ENCODE peak calls at places on chromosomes 11 and 22, in seven cellular contexts. One of them, this sample, is unnamed.

GRCh38 chr11:65439331-65440181 is 17.0 kb downstream of the NEAT1 start:
- DNase-seq in neural progenitor cell: no peak
- DNase-seq in CD4-positive, alpha-beta T cell: no peak
- DNase-seq in suprapubic skin: peak
- DNase-seq in GM20000: no peak
- DNase-seq in mesothelial cell of epicardium: no peak
- DNase-seq in astrocyte of the spinal cord: peak
- DNase-seq in this sample: no peak

GRCh38 chr11:117197516-117198456 is 1.4 kb upstream of the TAGLN start:
- DNase-seq in neural progenitor cell: peak
- DNase-seq in CD4-positive, alpha-beta T cell: no peak
- DNase-seq in suprapubic skin: no peak
- DNase-seq in GM20000: no peak
- DNase-seq in mesothelial cell of epicardium: no peak
- DNase-seq in astrocyte of the spinal cord: no peak
- DNase-seq in this sample: no peak

GRCh38 chr11:15150507-15150906 is 35.8 kb downstream of the INSC start:
- DNase-seq in neural progenitor cell: no peak
- DNase-seq in CD4-positive, alpha-beta T cell: no peak
- DNase-seq in suprapubic skin: no peak
- DNase-seq in GM20000: no peak
- DNase-seq in mesothelial cell of epicardium: no peak
- DNase-seq in astrocyte of the spinal cord: no peak
- DNase-seq in this sample: no peak

GRCh38 chr11:133047036-133047800 is 485.1 kb downstream of the OPCML start:
- DNase-seq in neural progenitor cell: no peak
- DNase-seq in CD4-positive, alpha-beta T cell: no peak
- DNase-seq in suprapubic skin: no peak
- DNase-seq in GM20000: no peak
- DNase-seq in mesothelial cell of epicardium: no peak
- DNase-seq in astrocyte of the spinal cord: no peak
- DNase-seq in this sample: no peak

GRCh38 chr11:38402063-38402462 is 1804.0 kb upstream of the RAG2 start:
- DNase-seq in neural progenitor cell: no peak
- DNase-seq in CD4-positive, alpha-beta T cell: no peak
- DNase-seq in suprapubic skin: no peak
- DNase-seq in GM20000: no peak
- DNase-seq in mesothelial cell of epicardium: no peak
- DNase-seq in astrocyte of the spinal cord: no peak
- DNase-seq in this sample: no peak

GRCh38 chr11:115741376-115741775 is 237.2 kb upstream of the CADM1 start:
- DNase-seq in neural progenitor cell: no peak
- DNase-seq in CD4-positive, alpha-beta T cell: no peak
- DNase-seq in suprapubic skin: no peak
- DNase-seq in GM20000: no peak
- DNase-seq in mesothelial cell of epicardium: no peak
- DNase-seq in astrocyte of the spinal cord: no peak
- DNase-seq in this sample: no peak

GRCh38 chr11:39365809-39366436 is 2093.5 kb downstream of the LRRC4C start:
- DNase-seq in neural progenitor cell: peak
- DNase-seq in CD4-positive, alpha-beta T cell: no peak
- DNase-seq in suprapubic skin: no peak
- DNase-seq in GM20000: no peak
- DNase-seq in mesothelial cell of epicardium: no peak
- DNase-seq in astrocyte of the spinal cord: peak
- DNase-seq in this sample: no peak

GRCh38 chr22:45968751-45969413 is 8.1 kb downstream of the WNT7B start:
- DNase-seq in neural progenitor cell: no peak
- DNase-seq in CD4-positive, alpha-beta T cell: no peak
- DNase-seq in suprapubic skin: no peak
- DNase-seq in GM20000: no peak
- DNase-seq in mesothelial cell of epicardium: no peak
- DNase-seq in astrocyte of the spinal cord: peak
- DNase-seq in this sample: no peak

GRCh38 chr22:35368386-35368785 is 12.5 kb upstream of the HMOX1 start:
- DNase-seq in neural progenitor cell: no peak
- DNase-seq in CD4-positive, alpha-beta T cell: no peak
- DNase-seq in suprapubic skin: no peak
- DNase-seq in GM20000: no peak
- DNase-seq in mesothelial cell of epicardium: no peak
- DNase-seq in astrocyte of the spinal cord: no peak
- DNase-seq in this sample: no peak

GRCh38 chr11:59029490-59029889 is 56.6 kb upstream of the GLYATL1B start:
- DNase-seq in neural progenitor cell: no peak
- DNase-seq in CD4-positive, alpha-beta T cell: no peak
- DNase-seq in suprapubic skin: no peak
- DNase-seq in GM20000: no peak
- DNase-seq in mesothelial cell of epicardium: no peak
- DNase-seq in astrocyte of the spinal cord: no peak
- DNase-seq in this sample: no peak

GRCh38 chr22:36769541-36769940 is 6.4 kb downstream of the IFT27 start:
- DNase-seq in neural progenitor cell: no peak
- DNase-seq in CD4-positive, alpha-beta T cell: no peak
- DNase-seq in suprapubic skin: peak
- DNase-seq in GM20000: no peak
- DNase-seq in mesothelial cell of epicardium: peak
- DNase-seq in astrocyte of the spinal cord: no peak
- DNase-seq in this sample: no peak

GRCh38 chr11:70007796-70008195 is 70.3 kb upstream of the ANO1 start:
- DNase-seq in neural progenitor cell: no peak
- DNase-seq in CD4-positive, alpha-beta T cell: no peak
- DNase-seq in suprapubic skin: no peak
- DNase-seq in GM20000: no peak
- DNase-seq in mesothelial cell of epicardium: no peak
- DNase-seq in astrocyte of the spinal cord: no peak
- DNase-seq in this sample: no peak

GRCh38 chr11:70322653-70323052 is 52.2 kb downstream of the PPFIA1 start:
- DNase-seq in neural progenitor cell: peak
- DNase-seq in CD4-positive, alpha-beta T cell: no peak
- DNase-seq in suprapubic skin: no peak
- DNase-seq in GM20000: no peak
- DNase-seq in mesothelial cell of epicardium: no peak
- DNase-seq in astrocyte of the spinal cord: no peak
- DNase-seq in this sample: no peak

GRCh38 chr11:3824714-3825472 is 15.9 kb downstream of the RHOG start:
- DNase-seq in neural progenitor cell: peak
- DNase-seq in CD4-positive, alpha-beta T cell: peak
- DNase-seq in suprapubic skin: no peak
- DNase-seq in GM20000: peak
- DNase-seq in mesothelial cell of epicardium: no peak
- DNase-seq in astrocyte of the spinal cord: no peak
- DNase-seq in this sample: peak

GRCh38 chr11:132715041-132715440 is 817.3 kb downstream of the OPCML start:
- DNase-seq in neural progenitor cell: no peak
- DNase-seq in CD4-positive, alpha-beta T cell: no peak
- DNase-seq in suprapubic skin: no peak
- DNase-seq in GM20000: no peak
- DNase-seq in mesothelial cell of epicardium: no peak
- DNase-seq in astrocyte of the spinal cord: no peak
- DNase-seq in this sample: no peak

GRCh38 chr22:45994516-45995404 is 17.8 kb upstream of the WNT7B start:
- DNase-seq in neural progenitor cell: peak
- DNase-seq in CD4-positive, alpha-beta T cell: peak
- DNase-seq in suprapubic skin: peak
- DNase-seq in GM20000: peak
- DNase-seq in mesothelial cell of epicardium: peak
- DNase-seq in astrocyte of the spinal cord: peak
- DNase-seq in this sample: peak

GRCh38 chr22:17706451-17706900 is 67.8 kb downstream of the BID start:
- DNase-seq in neural progenitor cell: no peak
- DNase-seq in CD4-positive, alpha-beta T cell: no peak
- DNase-seq in suprapubic skin: no peak
- DNase-seq in GM20000: peak
- DNase-seq in mesothelial cell of epicardium: no peak
- DNase-seq in astrocyte of the spinal cord: peak
- DNase-seq in this sample: peak

GRCh38 chr22:45885941-45886395 is 91.0 kb downstream of the WNT7B start:
- DNase-seq in neural progenitor cell: no peak
- DNase-seq in CD4-positive, alpha-beta T cell: no peak
- DNase-seq in suprapubic skin: peak
- DNase-seq in GM20000: no peak
- DNase-seq in mesothelial cell of epicardium: peak
- DNase-seq in astrocyte of the spinal cord: no peak
- DNase-seq in this sample: no peak

GRCh38 chr11:118152552-118153471 is at the start of gene SCN4B:
- DNase-seq in neural progenitor cell: peak
- DNase-seq in CD4-positive, alpha-beta T cell: no peak
- DNase-seq in suprapubic skin: no peak
- DNase-seq in GM20000: peak
- DNase-seq in mesothelial cell of epicardium: peak
- DNase-seq in astrocyte of the spinal cord: peak
- DNase-seq in this sample: peak

GRCh38 chr11:31493235-31493634 is 16.2 kb downstream of the IMMP1L start:
- DNase-seq in neural progenitor cell: no peak
- DNase-seq in CD4-positive, alpha-beta T cell: no peak
- DNase-seq in suprapubic skin: no peak
- DNase-seq in GM20000: no peak
- DNase-seq in mesothelial cell of epicardium: no peak
- DNase-seq in astrocyte of the spinal cord: no peak
- DNase-seq in this sample: no peak

GRCh38 chr22:42747701-42748513 is 27.2 kb upstream of the A4GALT start:
- DNase-seq in neural progenitor cell: peak
- DNase-seq in CD4-positive, alpha-beta T cell: no peak
- DNase-seq in suprapubic skin: no peak
- DNase-seq in GM20000: no peak
- DNase-seq in mesothelial cell of epicardium: no peak
- DNase-seq in astrocyte of the spinal cord: peak
- DNase-seq in this sample: no peak

DNA sequence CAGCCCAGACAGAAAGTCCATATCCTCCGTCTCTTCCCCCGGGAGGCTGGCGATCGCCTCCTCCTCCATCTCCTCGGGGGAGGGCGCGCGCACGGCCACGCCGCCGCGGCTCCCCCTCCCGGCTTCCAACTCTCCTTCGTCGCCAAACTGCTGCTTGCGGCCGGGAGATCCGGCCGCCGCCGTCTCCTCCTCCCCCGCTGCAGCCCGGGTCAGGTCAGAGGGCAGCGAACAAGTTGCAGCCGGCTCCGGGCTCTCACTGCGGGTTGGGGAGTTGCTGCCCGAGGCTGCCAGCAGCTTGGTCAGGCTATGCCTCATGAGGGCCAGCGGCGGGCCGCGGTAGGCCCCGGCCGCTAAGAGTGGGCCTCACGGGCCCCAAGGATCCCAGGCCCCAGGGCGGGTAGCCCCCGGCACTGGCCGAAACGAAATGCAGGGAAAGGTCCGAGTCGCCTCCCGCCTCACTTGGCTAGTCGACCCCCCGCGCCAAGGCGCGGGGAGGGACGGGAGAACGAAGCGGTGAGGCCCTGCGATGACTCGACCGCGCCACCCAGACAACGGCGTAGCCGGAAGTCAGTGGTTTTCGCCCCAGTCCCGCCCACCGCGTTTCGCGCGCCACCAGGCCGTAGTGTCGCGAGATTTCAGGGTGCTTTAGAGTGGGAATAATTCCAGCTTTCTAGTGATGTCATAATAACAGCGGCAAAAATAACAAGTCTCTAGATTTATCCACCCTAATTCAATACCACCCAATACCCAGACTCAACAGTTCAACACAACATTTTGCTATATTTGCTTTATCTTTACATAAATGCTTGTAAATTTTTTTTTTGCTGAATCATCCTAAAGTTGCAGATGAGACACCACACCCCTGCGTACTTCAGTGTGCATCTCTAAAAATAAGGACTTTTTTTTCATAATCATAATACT is at the start of gene CREBZF:
- DNase-seq in neural progenitor cell: peak
- DNase-seq in CD4-positive, alpha-beta T cell: peak
- DNase-seq in suprapubic skin: peak
- DNase-seq in GM20000: peak
- DNase-seq in mesothelial cell of epicardium: peak
- DNase-seq in astrocyte of the spinal cord: peak
- DNase-seq in this sample: peak
- TF ChIP-seq CTCF in neural progenitor cell: no peak
- TF ChIP-seq CTCF in CD4-positive, alpha-beta T cell: no peak
- TF ChIP-seq CTCF in suprapubic skin: no peak
- TF ChIP-seq CTCF in GM20000: no peak
- TF ChIP-seq CTCF in mesothelial cell of epicardium: no peak
- TF ChIP-seq CTCF in astrocyte of the spinal cord: no peak
- TF ChIP-seq CTCF in this sample: no peak

GRCh38 chr11:11396290-11397042 is 43.4 kb upstream of the CSNK2A3 start:
- DNase-seq in neural progenitor cell: no peak
- DNase-seq in CD4-positive, alpha-beta T cell: no peak
- DNase-seq in suprapubic skin: no peak
- DNase-seq in GM20000: no peak
- DNase-seq in mesothelial cell of epicardium: no peak
- DNase-seq in astrocyte of the spinal cord: peak
- DNase-seq in this sample: no peak
- TF ChIP-seq CTCF in neural progenitor cell: no peak
- TF ChIP-seq CTCF in CD4-positive, alpha-beta T cell: no peak
- TF ChIP-seq CTCF in suprapubic skin: no peak
- TF ChIP-seq CTCF in GM20000: no peak
- TF ChIP-seq CTCF in mesothelial cell of epicardium: no peak
- TF ChIP-seq CTCF in astrocyte of the spinal cord: no peak
- TF ChIP-seq CTCF in this sample: no peak

DNA sequence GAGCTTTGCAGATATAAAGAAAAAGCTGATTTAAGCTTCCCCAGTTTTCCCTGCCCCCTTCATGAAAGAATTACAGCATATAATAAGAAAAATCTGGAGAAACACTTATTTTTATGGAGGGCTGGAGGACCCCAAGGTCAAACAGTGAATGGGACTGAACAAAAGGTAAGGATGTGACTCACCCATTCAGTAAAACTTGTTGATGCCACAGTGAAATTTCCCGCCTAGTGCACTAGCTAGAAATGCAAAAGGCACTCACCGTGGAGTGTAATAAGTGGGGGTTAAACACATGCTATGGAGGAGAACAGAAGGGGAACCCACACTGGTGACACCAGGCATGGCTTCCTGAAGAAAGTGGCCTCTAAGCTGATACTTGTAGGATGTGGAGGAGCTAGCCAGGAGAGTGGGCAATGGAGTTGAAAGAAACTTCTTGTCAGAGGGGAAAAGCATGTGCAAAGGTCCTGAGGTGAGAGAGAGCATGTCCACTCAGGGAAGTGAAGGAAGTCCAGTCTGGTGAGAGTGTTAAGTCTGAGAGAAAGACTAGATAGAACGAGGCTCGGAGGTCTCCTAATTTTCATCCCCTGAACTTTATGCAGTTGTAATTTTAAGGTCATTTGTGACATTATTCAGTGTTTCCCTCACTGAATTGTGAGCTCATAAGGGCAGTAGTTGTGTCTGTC is 77.1 kb downstream of the MIAT start:
- DNase-seq in neural progenitor cell: no peak
- DNase-seq in CD4-positive, alpha-beta T cell: no peak
- DNase-seq in suprapubic skin: no peak
- DNase-seq in GM20000: no peak
- DNase-seq in mesothelial cell of epicardium: no peak
- DNase-seq in astrocyte of the spinal cord: no peak
- DNase-seq in this sample: no peak
- TF ChIP-seq CTCF in neural progenitor cell: no peak
- TF ChIP-seq CTCF in CD4-positive, alpha-beta T cell: no peak
- TF ChIP-seq CTCF in suprapubic skin: no peak
- TF ChIP-seq CTCF in GM20000: no peak
- TF ChIP-seq CTCF in mesothelial cell of epicardium: no peak
- TF ChIP-seq CTCF in astrocyte of the spinal cord: no peak
- TF ChIP-seq CTCF in this sample: no peak

DNA sequence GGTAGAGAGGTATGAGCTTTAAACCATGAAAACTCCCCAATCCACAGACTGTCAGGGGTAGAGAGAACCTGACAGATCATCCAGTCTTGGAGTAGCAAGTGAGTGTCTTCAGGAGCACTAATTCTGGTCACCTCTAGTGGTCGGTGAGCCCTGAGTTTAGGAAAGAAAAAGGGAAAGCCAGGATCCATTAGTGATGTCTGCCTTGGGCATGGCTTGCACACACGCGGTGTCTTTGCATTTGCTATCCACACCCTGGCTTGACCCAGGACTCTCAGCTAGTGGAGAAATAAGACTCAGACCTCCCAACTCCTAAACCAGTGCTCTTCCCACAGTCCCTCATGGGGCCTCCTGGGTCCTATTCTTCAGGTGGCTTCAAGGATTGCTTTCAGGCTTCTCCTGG is 19.3 kb downstream of the POU2F3 start:
- DNase-seq in neural progenitor cell: no peak
- DNase-seq in CD4-positive, alpha-beta T cell: no peak
- DNase-seq in suprapubic skin: no peak
- DNase-seq in GM20000: no peak
- DNase-seq in mesothelial cell of epicardium: no peak
- DNase-seq in astrocyte of the spinal cord: no peak
- DNase-seq in this sample: no peak
- TF ChIP-seq CTCF in neural progenitor cell: no peak
- TF ChIP-seq CTCF in CD4-positive, alpha-beta T cell: no peak
- TF ChIP-seq CTCF in suprapubic skin: no peak
- TF ChIP-seq CTCF in GM20000: no peak
- TF ChIP-seq CTCF in mesothelial cell of epicardium: no peak
- TF ChIP-seq CTCF in astrocyte of the spinal cord: no peak
- TF ChIP-seq CTCF in this sample: no peak

This sample was measured in GM10248.